ENCODE peak calls at places on chromosomes 7 and 10, in eight cellular contexts. H is NCI-H460, P is AG08395, G is NCI-H82, I is GM19239, K is psoas muscle, W is fibroblast of lung, V is GM23338. A is an unnamed sample.

GRCh38 chr7:45347804-45348203 is 190.2 kb downstream of the RAMP3 start:
- DNase-seq in H (no peak), P (peak), G (no peak), I (no peak), K (no peak), W (peak), V (no peak), A (no peak)

GRCh38 chr7:307970-308369 is 18.0 kb downstream of the FOXL3 start:
- DNase-seq in H (no peak), P (no peak), G (no peak), I (no peak), K (no peak), W (no peak), V (no peak), A (no peak)

GRCh38 chr7:17646181-17646956 is 293.9 kb downstream of the SNX13 start:
- DNase-seq in H (peak), P (peak), G (peak), I (no peak), K (no peak), W (peak), V (peak), A (no peak)

GRCh38 chr10:62779487-62780248 is 24.9 kb upstream of the ADO start:
- DNase-seq in H (no peak), P (peak), G (no peak), I (peak), K (no peak), W (peak), V (no peak), A (peak)

GRCh38 chr7:11427686-11428273 is 404.2 kb downstream of the THSD7A start:
- DNase-seq in H (peak), P (peak), G (peak), I (peak), K (no peak), W (peak), V (peak), A (peak)

GRCh38 chr7:635227-635626 is 91.3 kb upstream of the DNAAF5 start:
- DNase-seq in H (no peak), P (no peak), G (no peak), I (no peak), K (no peak), W (no peak), V (no peak), A (no peak)

GRCh38 chr10:110859947-110860376 is 11.8 kb upstream of the PDCD4 start:
- DNase-seq in H (no peak), P (peak), G (no peak), I (no peak), K (no peak), W (peak), V (no peak), A (peak)

GRCh38 chr7:154416714-154417113 is 364.5 kb downstream of the DPP6 start:
- DNase-seq in H (no peak), P (no peak), G (no peak), I (no peak), K (no peak), W (no peak), V (no peak), A (no peak)

GRCh38 chr7:14858410-14858809 is 44.1 kb downstream of the DGKB start:
- DNase-seq in H (no peak), P (no peak), G (peak), I (no peak), K (no peak), W (no peak), V (no peak), A (no peak)

GRCh38 chr7:44750921-44751571 is 2.4 kb downstream of the ZMIZ2 start:
- DNase-seq in H (no peak), P (no peak), G (peak), I (peak), K (no peak), W (peak), V (no peak), A (no peak)

GRCh38 chr7:106679153-106679931 is 18.4 kb upstream of the CCDC71L start:
- DNase-seq in H (no peak), P (peak), G (no peak), I (no peak), K (no peak), W (peak), V (no peak), A (no peak)

GRCh38 chr7:8761731-8762130 is 328.3 kb downstream of the NXPH1 start:
- DNase-seq in H (no peak), P (no peak), G (no peak), I (no peak), K (no peak), W (no peak), V (no peak), A (no peak)

GRCh38 chr7:105805619-105806018 is 70.8 kb downstream of the ATXN7L1 start:
- DNase-seq in H (no peak), P (no peak), G (no peak), I (no peak), K (no peak), W (peak), V (peak), A (no peak)

GRCh38 chr7:131010714-131011436 is 276.9 kb upstream of the KLF14 start:
- DNase-seq in H (no peak), P (no peak), G (no peak), I (no peak), K (no peak), W (peak), V (no peak), A (no peak)

GRCh38 chr10:106740-107139 is 28.5 kb upstream of the ZMYND11 start:
- DNase-seq in H (no peak), P (no peak), G (no peak), I (no peak), K (no peak), W (no peak), V (no peak), A (no peak)

GRCh38 chr7:100675581-100676350 is 2.2 kb downstream of the GNB2 start:
- DNase-seq in H (no peak), P (peak), G (peak), I (peak), K (peak), W (peak), V (peak), A (peak)

GRCh38 chr7:66173856-66174255 is 31.3 kb upstream of the TPST1 start:
- DNase-seq in H (no peak), P (peak), G (no peak), I (no peak), K (no peak), W (no peak), V (no peak), A (no peak)

GRCh38 chr10:69377191-69377590 is 39.5 kb downstream of the TACR2 start:
- DNase-seq in H (no peak), P (no peak), G (no peak), I (no peak), K (no peak), W (no peak), V (no peak), A (no peak)

A was measured in SJCRH30.